ENCODE peak calls at places on chromosomes 7 and 10, in ten cellular contexts. One of them, this sample, is unnamed.

GRCh38 chr10:25820496-25821415 is 113.3 kb upstream of the MYO3A start:
- DNase-seq in stomach: no peak
- DNase-seq in H1: no peak
- DNase-seq in transverse colon: no peak
- DNase-seq in GM12891: no peak
- DNase-seq in spleen: no peak
- DNase-seq in HCT116: no peak
- DNase-seq in endothelial cell of umbilical vein: no peak
- DNase-seq in breast epithelium: no peak
- DNase-seq in suprapubic skin: no peak
- DNase-seq in this sample: no peak

GRCh38 chr7:136874393-136875032 is 6.1 kb downstream of the CHRM2 start:
- DNase-seq in HCT116: peak; percentile 2
- DNase-seq in GM12891: no peak
- DNase-seq in stomach: no peak
- DNase-seq in breast epithelium: no peak
- DNase-seq in suprapubic skin: no peak
- DNase-seq in transverse colon: no peak
- DNase-seq in endothelial cell of umbilical vein: peak; percentile 28
- DNase-seq in spleen: no peak
- DNase-seq in H1: no peak
- DNase-seq in this sample: peak; percentile 75

GRCh38 chr7:135704074-135704473 is 23.9 kb downstream of the SLC13A4 start:
- DNase-seq in stomach: no peak
- DNase-seq in GM12891: no peak
- DNase-seq in endothelial cell of umbilical vein: no peak
- DNase-seq in HCT116: no peak
- DNase-seq in suprapubic skin: no peak
- DNase-seq in spleen: no peak
- DNase-seq in breast epithelium: no peak
- DNase-seq in transverse colon: no peak
- DNase-seq in H1: no peak
- DNase-seq in this sample: peak; percentile 88

GRCh38 chr10:61752111-61753011 is 89.6 kb downstream of the CABCOCO1 start:
- DNase-seq in spleen: no peak
- DNase-seq in transverse colon: no peak
- DNase-seq in suprapubic skin: no peak
- DNase-seq in GM12891: no peak
- DNase-seq in H1: no peak
- DNase-seq in breast epithelium: no peak
- DNase-seq in endothelial cell of umbilical vein: peak; percentile 77
- DNase-seq in HCT116: peak; percentile 31
- DNase-seq in stomach: no peak
- DNase-seq in this sample: no peak

GRCh38 chr7:102888561-102889233 is 24.1 kb upstream of the LRRC17 start:
- DNase-seq in GM12891: no peak
- DNase-seq in transverse colon: no peak
- DNase-seq in suprapubic skin: no peak
- DNase-seq in endothelial cell of umbilical vein: peak; percentile 85
- DNase-seq in spleen: no peak
- DNase-seq in breast epithelium: no peak
- DNase-seq in stomach: no peak
- DNase-seq in HCT116: no peak
- DNase-seq in H1: no peak
- DNase-seq in this sample: no peak

GRCh38 chr7:99504281-99504602 is 220 bp upstream of the ZKSCAN5 start:
- DNase-seq in GM12891: no peak
- DNase-seq in suprapubic skin: peak; percentile 99
- DNase-seq in H1: peak; percentile 94
- DNase-seq in stomach: no peak
- DNase-seq in endothelial cell of umbilical vein: no peak
- DNase-seq in spleen: peak; percentile 99
- DNase-seq in breast epithelium: no peak
- DNase-seq in transverse colon: no peak
- DNase-seq in HCT116: peak; percentile 93
- DNase-seq in this sample: peak; percentile 100

GRCh38 chr7:22255342-22255741 is 101.6 kb downstream of the RAPGEF5 start:
- DNase-seq in spleen: no peak
- DNase-seq in H1: no peak
- DNase-seq in suprapubic skin: no peak
- DNase-seq in GM12891: no peak
- DNase-seq in stomach: no peak
- DNase-seq in transverse colon: no peak
- DNase-seq in HCT116: no peak
- DNase-seq in breast epithelium: no peak
- DNase-seq in endothelial cell of umbilical vein: no peak
- DNase-seq in this sample: no peak

GRCh38 chr10:93512565-93512964 is 16.2 kb downstream of the CEP55 start:
- DNase-seq in endothelial cell of umbilical vein: peak; percentile 19
- DNase-seq in breast epithelium: no peak
- DNase-seq in suprapubic skin: no peak
- DNase-seq in spleen: no peak
- DNase-seq in HCT116: no peak
- DNase-seq in H1: no peak
- DNase-seq in GM12891: no peak
- DNase-seq in stomach: no peak
- DNase-seq in transverse colon: no peak
- DNase-seq in this sample: no peak

GRCh38 chr7:25963733-25964132 is 188.3 kb upstream of the NFE2L3 start:
- DNase-seq in transverse colon: no peak
- DNase-seq in endothelial cell of umbilical vein: no peak
- DNase-seq in H1: no peak
- DNase-seq in breast epithelium: no peak
- DNase-seq in spleen: no peak
- DNase-seq in stomach: peak; percentile 53
- DNase-seq in GM12891: no peak
- DNase-seq in suprapubic skin: no peak
- DNase-seq in HCT116: no peak
- DNase-seq in this sample: no peak

GRCh38 chr10:74177140-74177677 is 26.2 kb downstream of the ADK start:
- DNase-seq in GM12891: peak; percentile 21
- DNase-seq in H1: no peak
- DNase-seq in spleen: peak; percentile 88
- DNase-seq in stomach: no peak
- DNase-seq in breast epithelium: peak; percentile 58
- DNase-seq in endothelial cell of umbilical vein: no peak
- DNase-seq in HCT116: no peak
- DNase-seq in suprapubic skin: peak; percentile 79
- DNase-seq in transverse colon: peak; percentile 45
- DNase-seq in this sample: peak; percentile 27

GRCh38 chr10:74394416-74394969 is 243.5 kb downstream of the ADK start:
- DNase-seq in H1: no peak
- DNase-seq in GM12891: no peak
- DNase-seq in transverse colon: no peak
- DNase-seq in breast epithelium: no peak
- DNase-seq in spleen: no peak
- DNase-seq in HCT116: no peak
- DNase-seq in suprapubic skin: no peak
- DNase-seq in endothelial cell of umbilical vein: no peak
- DNase-seq in stomach: no peak
- DNase-seq in this sample: no peak

GRCh38 chr7:134695321-134695860 is 48.7 kb downstream of the BPGM start:
- DNase-seq in HCT116: no peak
- DNase-seq in GM12891: no peak
- DNase-seq in breast epithelium: no peak
- DNase-seq in endothelial cell of umbilical vein: no peak
- DNase-seq in transverse colon: no peak
- DNase-seq in spleen: no peak
- DNase-seq in stomach: no peak
- DNase-seq in H1: no peak
- DNase-seq in suprapubic skin: no peak
- DNase-seq in this sample: no peak

GRCh38 chr7:129553861-129554530 is 51.7 kb downstream of the SMKR1 start:
- DNase-seq in stomach: no peak
- DNase-seq in breast epithelium: no peak
- DNase-seq in GM12891: no peak
- DNase-seq in transverse colon: no peak
- DNase-seq in endothelial cell of umbilical vein: peak; percentile 16
- DNase-seq in H1: no peak
- DNase-seq in HCT116: no peak
- DNase-seq in spleen: no peak
- DNase-seq in suprapubic skin: no peak
- DNase-seq in this sample: no peak

GRCh38 chr10:87818505-87819273 is 663 bp upstream of the ATAD1 start:
- DNase-seq in breast epithelium: no peak
- DNase-seq in suprapubic skin: peak; percentile 59
- DNase-seq in H1: no peak
- DNase-seq in stomach: peak; percentile 31
- DNase-seq in transverse colon: peak; percentile 54
- DNase-seq in GM12891: no peak
- DNase-seq in HCT116: no peak
- DNase-seq in spleen: peak; percentile 73
- DNase-seq in endothelial cell of umbilical vein: peak; percentile 26
- DNase-seq in this sample: peak; percentile 71

GRCh38 chr7:133196872-133197612 is 55.8 kb upstream of the EXOC4 start:
- DNase-seq in spleen: no peak
- DNase-seq in HCT116: no peak
- DNase-seq in stomach: no peak
- DNase-seq in breast epithelium: no peak
- DNase-seq in GM12891: no peak
- DNase-seq in suprapubic skin: no peak
- DNase-seq in endothelial cell of umbilical vein: no peak
- DNase-seq in transverse colon: no peak
- DNase-seq in H1: peak; percentile 58
- DNase-seq in this sample: peak; percentile 94

DNA sequence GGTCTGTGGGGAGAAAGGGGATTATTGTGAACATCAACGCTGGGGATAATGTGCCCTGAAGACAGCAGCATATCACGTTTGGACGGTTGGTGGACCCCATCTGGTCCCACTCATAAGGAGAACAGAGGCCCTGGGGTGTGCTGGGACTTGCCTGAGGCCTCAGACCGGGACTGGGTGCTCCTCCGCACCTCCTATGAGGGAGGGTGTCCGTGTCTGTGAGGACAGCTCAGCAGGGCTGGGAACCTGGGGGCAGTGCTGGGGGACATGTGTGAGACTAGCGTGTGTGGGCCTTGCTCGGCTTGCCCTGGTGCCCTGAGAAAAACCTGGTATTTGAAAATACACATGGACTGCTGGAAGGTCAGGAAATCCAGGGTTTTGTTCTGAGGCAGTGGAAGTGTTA is 13.5 kb upstream of the SH2D4B start:
- DNase-seq in breast epithelium: no peak
- DNase-seq in spleen: no peak
- DNase-seq in HCT116: no peak
- DNase-seq in endothelial cell of umbilical vein: no peak
- DNase-seq in GM12891: no peak
- DNase-seq in transverse colon: no peak
- DNase-seq in H1: no peak
- DNase-seq in stomach: no peak
- DNase-seq in suprapubic skin: no peak
- DNase-seq in this sample: no peak
- TF ChIP-seq POLR2AphosphoS5 in breast epithelium: no peak
- TF ChIP-seq POLR2AphosphoS5 in spleen: peak; percentile 7
- TF ChIP-seq POLR2AphosphoS5 in HCT116: no peak
- TF ChIP-seq POLR2AphosphoS5 in endothelial cell of umbilical vein: peak; percentile 59
- TF ChIP-seq POLR2AphosphoS5 in GM12891: no peak
- TF ChIP-seq POLR2AphosphoS5 in transverse colon: no peak
- TF ChIP-seq POLR2AphosphoS5 in H1: no peak
- TF ChIP-seq POLR2AphosphoS5 in stomach: no peak
- TF ChIP-seq POLR2AphosphoS5 in suprapubic skin: no peak
- TF ChIP-seq POLR2AphosphoS5 in this sample: no peak

DNA sequence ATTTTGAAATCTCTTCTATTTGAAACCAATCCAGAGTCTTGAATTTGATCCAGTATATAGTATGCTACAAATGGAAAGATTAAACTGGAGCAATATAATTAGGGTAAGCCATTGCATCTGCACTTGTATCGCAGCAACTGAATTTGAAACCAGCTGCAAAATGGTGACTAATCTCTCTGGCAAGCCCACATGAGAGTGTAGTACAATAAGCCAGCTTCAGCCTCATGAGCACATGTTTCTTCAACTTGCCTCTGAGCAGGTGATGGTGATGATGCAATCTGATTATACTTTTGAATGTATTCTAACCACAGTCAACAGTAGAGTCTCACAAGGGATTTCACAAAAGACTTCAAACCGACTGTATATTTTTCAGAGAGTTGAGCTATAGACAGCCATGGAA is 828 bp upstream of the RPA3 start:
- DNase-seq in endothelial cell of umbilical vein: peak; percentile 42
- DNase-seq in spleen: no peak
- DNase-seq in transverse colon: peak; percentile 18
- DNase-seq in breast epithelium: no peak
- DNase-seq in GM12891: peak; percentile 32
- DNase-seq in stomach: no peak
- DNase-seq in suprapubic skin: no peak
- DNase-seq in HCT116: peak; percentile 26
- DNase-seq in H1: no peak
- DNase-seq in this sample: no peak
- TF ChIP-seq POLR2AphosphoS5 in endothelial cell of umbilical vein: no peak
- TF ChIP-seq POLR2AphosphoS5 in spleen: no peak
- TF ChIP-seq POLR2AphosphoS5 in transverse colon: peak; percentile 42
- TF ChIP-seq POLR2AphosphoS5 in breast epithelium: no peak
- TF ChIP-seq POLR2AphosphoS5 in GM12891: no peak
- TF ChIP-seq POLR2AphosphoS5 in stomach: peak; percentile 78
- TF ChIP-seq POLR2AphosphoS5 in suprapubic skin: no peak
- TF ChIP-seq POLR2AphosphoS5 in HCT116: no peak
- TF ChIP-seq POLR2AphosphoS5 in H1: no peak
- TF ChIP-seq POLR2AphosphoS5 in this sample: no peak

DNA sequence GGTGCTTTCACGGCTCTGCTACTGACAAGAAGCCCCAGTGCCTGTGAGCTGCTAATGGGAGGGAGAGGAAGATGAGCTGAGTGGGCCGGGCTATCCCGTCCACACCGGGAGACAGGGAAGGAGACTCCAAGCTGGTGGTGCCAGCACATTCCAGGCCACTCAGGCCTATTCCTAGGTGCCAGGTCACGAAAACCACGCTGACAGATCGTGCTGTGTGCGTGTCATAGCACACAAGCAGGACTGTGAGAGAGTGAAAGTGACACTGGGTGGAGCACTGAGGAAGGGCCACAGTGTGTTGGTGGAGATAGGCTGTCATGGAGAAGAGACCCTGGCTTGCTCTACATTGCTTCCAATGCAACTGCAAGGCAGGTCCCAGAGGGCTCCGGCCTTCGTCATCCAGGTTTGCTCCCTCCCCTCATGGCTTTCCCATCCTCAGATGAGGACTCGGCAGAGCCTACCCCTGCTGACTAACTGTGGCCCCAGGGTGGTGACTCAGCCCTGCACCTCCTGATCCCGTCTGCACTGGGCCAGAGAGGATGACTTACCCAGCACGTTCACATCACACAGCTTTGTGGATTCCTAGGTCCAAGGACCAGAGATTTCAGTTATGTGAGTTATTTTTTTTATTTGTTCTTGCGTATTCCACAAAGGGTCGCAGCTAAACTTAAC is 167.3 kb downstream of the EGFR start:
- DNase-seq in H1: no peak
- DNase-seq in transverse colon: no peak
- DNase-seq in GM12891: no peak
- DNase-seq in breast epithelium: no peak
- DNase-seq in stomach: no peak
- DNase-seq in spleen: no peak
- DNase-seq in HCT116: peak; percentile 53
- DNase-seq in suprapubic skin: no peak
- DNase-seq in endothelial cell of umbilical vein: peak; percentile 42
- DNase-seq in this sample: no peak
- TF ChIP-seq POLR2AphosphoS5 in H1: no peak
- TF ChIP-seq POLR2AphosphoS5 in transverse colon: no peak
- TF ChIP-seq POLR2AphosphoS5 in GM12891: no peak
- TF ChIP-seq POLR2AphosphoS5 in breast epithelium: peak; percentile 19
- TF ChIP-seq POLR2AphosphoS5 in stomach: no peak
- TF ChIP-seq POLR2AphosphoS5 in spleen: no peak
- TF ChIP-seq POLR2AphosphoS5 in HCT116: peak; percentile 39
- TF ChIP-seq POLR2AphosphoS5 in suprapubic skin: no peak
- TF ChIP-seq POLR2AphosphoS5 in endothelial cell of umbilical vein: no peak
- TF ChIP-seq POLR2AphosphoS5 in this sample: no peak

GRCh38 chr10:3263082-3263481 is 90.5 kb upstream of the PITRM1 start:
- DNase-seq in transverse colon: no peak
- DNase-seq in HCT116: no peak
- DNase-seq in breast epithelium: no peak
- DNase-seq in GM12891: no peak
- DNase-seq in H1: no peak
- DNase-seq in stomach: no peak
- DNase-seq in spleen: no peak
- DNase-seq in suprapubic skin: peak; percentile 29
- DNase-seq in endothelial cell of umbilical vein: peak; percentile 17
- DNase-seq in this sample: no peak
- TF ChIP-seq POLR2AphosphoS5 in transverse colon: no peak
- TF ChIP-seq POLR2AphosphoS5 in HCT116: no peak
- TF ChIP-seq POLR2AphosphoS5 in breast epithelium: no peak
- TF ChIP-seq POLR2AphosphoS5 in GM12891: no peak
- TF ChIP-seq POLR2AphosphoS5 in H1: no peak
- TF ChIP-seq POLR2AphosphoS5 in stomach: no peak
- TF ChIP-seq POLR2AphosphoS5 in spleen: no peak
- TF ChIP-seq POLR2AphosphoS5 in suprapubic skin: no peak
- TF ChIP-seq POLR2AphosphoS5 in endothelial cell of umbilical vein: no peak
- TF ChIP-seq POLR2AphosphoS5 in this sample: no peak

This sample was measured in GM23338.